ENCODE peak calls at places on chromosomes 4 and X, in eight cellular contexts. One of them, this sample, is unnamed.

GRCh38 chrX:338836-339400 is 20.3 kb upstream of the GTPBP6 start:
- DNase-seq in HCT116: no peak
- DNase-seq in GM12865: no peak
- DNase-seq in fibroblast of the aortic adventitia: no peak
- DNase-seq in mucosa of descending colon: peak
- DNase-seq in sigmoid colon: peak
- DNase-seq in IMR-90: no peak
- DNase-seq in astrocyte of the spinal cord: no peak
- DNase-seq in this sample: no peak

GRCh38 chr4:24105183-24106039 is 215.6 kb upstream of the PPARGC1A start:
- DNase-seq in GM12865: no peak
- DNase-seq in IMR-90: peak
- DNase-seq in mucosa of descending colon: no peak
- DNase-seq in HCT116: no peak
- DNase-seq in astrocyte of the spinal cord: peak
- DNase-seq in fibroblast of the aortic adventitia: peak
- DNase-seq in sigmoid colon: no peak
- DNase-seq in this sample: peak

GRCh38 chrX:38692961-38693360 is 108.3 kb upstream of the MID1IP1 start:
- DNase-seq in IMR-90: no peak
- DNase-seq in astrocyte of the spinal cord: no peak
- DNase-seq in fibroblast of the aortic adventitia: no peak
- DNase-seq in GM12865: no peak
- DNase-seq in mucosa of descending colon: no peak
- DNase-seq in HCT116: no peak
- DNase-seq in sigmoid colon: no peak
- DNase-seq in this sample: no peak

GRCh38 chr4:151169223-151169622 is 69.8 kb downstream of the RPS3A start:
- DNase-seq in GM12865: no peak
- DNase-seq in sigmoid colon: peak
- DNase-seq in HCT116: no peak
- DNase-seq in IMR-90: peak
- DNase-seq in astrocyte of the spinal cord: peak
- DNase-seq in mucosa of descending colon: no peak
- DNase-seq in fibroblast of the aortic adventitia: peak
- DNase-seq in this sample: peak

GRCh38 chr4:6470502-6471302 is 1.7 kb downstream of the PPP2R2C start:
- DNase-seq in IMR-90: peak
- DNase-seq in HCT116: no peak
- DNase-seq in GM12865: no peak
- DNase-seq in mucosa of descending colon: peak
- DNase-seq in fibroblast of the aortic adventitia: peak
- DNase-seq in astrocyte of the spinal cord: peak
- DNase-seq in sigmoid colon: peak
- DNase-seq in this sample: peak

GRCh38 chrX:100812216-100813158 is 7.7 kb upstream of the CSTF2 start:
- DNase-seq in HCT116: no peak
- DNase-seq in mucosa of descending colon: no peak
- DNase-seq in IMR-90: no peak
- DNase-seq in astrocyte of the spinal cord: no peak
- DNase-seq in sigmoid colon: no peak
- DNase-seq in GM12865: no peak
- DNase-seq in fibroblast of the aortic adventitia: no peak
- DNase-seq in this sample: no peak

GRCh38 chr4:38911257-38911656 is 43.7 kb downstream of the FAM114A1 start:
- DNase-seq in astrocyte of the spinal cord: no peak
- DNase-seq in GM12865: no peak
- DNase-seq in mucosa of descending colon: no peak
- DNase-seq in fibroblast of the aortic adventitia: no peak
- DNase-seq in HCT116: no peak
- DNase-seq in IMR-90: no peak
- DNase-seq in sigmoid colon: no peak
- DNase-seq in this sample: no peak

GRCh38 chr4:146654976-146655761 is 16.5 kb downstream of the POU4F2 start:
- DNase-seq in sigmoid colon: no peak
- DNase-seq in astrocyte of the spinal cord: peak
- DNase-seq in GM12865: no peak
- DNase-seq in HCT116: no peak
- DNase-seq in mucosa of descending colon: no peak
- DNase-seq in IMR-90: peak
- DNase-seq in fibroblast of the aortic adventitia: peak
- DNase-seq in this sample: peak

GRCh38 chrX:25191403-25191802 is 175.6 kb upstream of the ARX start:
- DNase-seq in sigmoid colon: no peak
- DNase-seq in GM12865: no peak
- DNase-seq in astrocyte of the spinal cord: no peak
- DNase-seq in HCT116: no peak
- DNase-seq in mucosa of descending colon: no peak
- DNase-seq in fibroblast of the aortic adventitia: no peak
- DNase-seq in IMR-90: no peak
- DNase-seq in this sample: no peak

GRCh38 chrX:132467029-132467428 is 21.8 kb downstream of the MBNL3 start:
- DNase-seq in fibroblast of the aortic adventitia: peak
- DNase-seq in sigmoid colon: no peak
- DNase-seq in astrocyte of the spinal cord: no peak
- DNase-seq in IMR-90: peak
- DNase-seq in mucosa of descending colon: no peak
- DNase-seq in GM12865: no peak
- DNase-seq in HCT116: no peak
- DNase-seq in this sample: peak

GRCh38 chr4:173237152-173237551 is 68.5 kb downstream of the GALNT7 start:
- DNase-seq in GM12865: no peak
- DNase-seq in mucosa of descending colon: no peak
- DNase-seq in HCT116: no peak
- DNase-seq in IMR-90: no peak
- DNase-seq in fibroblast of the aortic adventitia: no peak
- DNase-seq in sigmoid colon: no peak
- DNase-seq in astrocyte of the spinal cord: no peak
- DNase-seq in this sample: no peak
- TF ChIP-seq CTCF in GM12865: no peak
- TF ChIP-seq CTCF in mucosa of descending colon: no peak
- TF ChIP-seq CTCF in HCT116: peak
- TF ChIP-seq CTCF in IMR-90: no peak
- TF ChIP-seq CTCF in fibroblast of the aortic adventitia: no peak
- TF ChIP-seq CTCF in sigmoid colon: no peak
- TF ChIP-seq CTCF in astrocyte of the spinal cord: no peak
- TF ChIP-seq CTCF in this sample: no peak

GRCh38 chrX:43551590-43551989 is 104.5 kb upstream of the MAOA start:
- DNase-seq in sigmoid colon: no peak
- DNase-seq in IMR-90: no peak
- DNase-seq in astrocyte of the spinal cord: peak
- DNase-seq in fibroblast of the aortic adventitia: no peak
- DNase-seq in GM12865: peak
- DNase-seq in HCT116: no peak
- DNase-seq in mucosa of descending colon: no peak
- DNase-seq in this sample: peak
- H3K4me3 ChIP-seq in sigmoid colon: no peak
- H3K4me3 ChIP-seq in IMR-90: no peak
- H3K4me3 ChIP-seq in astrocyte of the spinal cord: no peak
- H3K4me3 ChIP-seq in fibroblast of the aortic adventitia: no peak
- H3K4me3 ChIP-seq in GM12865: no peak
- H3K4me3 ChIP-seq in HCT116: no peak
- H3K4me3 ChIP-seq in mucosa of descending colon: no peak
- H3K4me3 ChIP-seq in this sample: no peak

GRCh38 chr4:155967098-155967497 is 13.4 kb upstream of the CTSO start:
- DNase-seq in GM12865: no peak
- DNase-seq in IMR-90: peak
- DNase-seq in mucosa of descending colon: no peak
- DNase-seq in HCT116: no peak
- DNase-seq in astrocyte of the spinal cord: peak
- DNase-seq in sigmoid colon: no peak
- DNase-seq in fibroblast of the aortic adventitia: peak
- DNase-seq in this sample: no peak

GRCh38 chr4:155974476-155974749 is 20.7 kb upstream of the CTSO start:
- DNase-seq in mucosa of descending colon: no peak
- DNase-seq in GM12865: peak
- DNase-seq in fibroblast of the aortic adventitia: no peak
- DNase-seq in IMR-90: peak
- DNase-seq in sigmoid colon: no peak
- DNase-seq in HCT116: no peak
- DNase-seq in astrocyte of the spinal cord: no peak
- DNase-seq in this sample: no peak

GRCh38 chr4:155973639-155974475 is 20.2 kb upstream of the CTSO start:
- DNase-seq in fibroblast of the aortic adventitia: peak
- DNase-seq in mucosa of descending colon: no peak
- DNase-seq in IMR-90: peak
- DNase-seq in GM12865: peak
- DNase-seq in astrocyte of the spinal cord: peak
- DNase-seq in HCT116: no peak
- DNase-seq in sigmoid colon: no peak
- DNase-seq in this sample: peak

GRCh38 chr4:155974957-155975356 is 21.3 kb upstream of the CTSO start:
- DNase-seq in mucosa of descending colon: no peak
- DNase-seq in IMR-90: no peak
- DNase-seq in astrocyte of the spinal cord: no peak
- DNase-seq in fibroblast of the aortic adventitia: no peak
- DNase-seq in sigmoid colon: no peak
- DNase-seq in GM12865: no peak
- DNase-seq in HCT116: no peak
- DNase-seq in this sample: no peak

DNA sequence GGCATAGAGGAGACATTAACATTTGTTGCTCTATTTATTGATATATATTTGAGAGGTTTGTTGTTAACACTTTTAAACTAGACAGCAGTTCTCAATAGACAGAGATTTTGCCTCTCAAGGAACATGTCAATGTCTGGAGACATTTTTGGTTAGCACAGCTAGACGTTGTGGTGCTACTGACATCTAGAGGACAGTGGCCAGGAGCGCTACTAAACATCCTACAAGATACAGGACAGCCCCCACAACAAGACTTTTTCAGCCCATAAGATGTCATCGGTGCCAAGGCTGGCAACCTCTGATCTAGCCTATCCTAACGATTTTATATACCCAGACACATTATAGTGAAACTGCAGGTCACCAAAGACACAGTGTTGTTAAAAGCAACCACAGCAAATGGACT is 18.4 kb upstream of the CTSO start:
- DNase-seq in GM12865: peak
- DNase-seq in IMR-90: peak
- DNase-seq in fibroblast of the aortic adventitia: peak
- DNase-seq in mucosa of descending colon: no peak
- DNase-seq in HCT116: peak
- DNase-seq in sigmoid colon: no peak
- DNase-seq in astrocyte of the spinal cord: peak
- DNase-seq in this sample: peak
- TF ChIP-seq CTCF in GM12865: peak
- TF ChIP-seq CTCF in IMR-90: peak
- TF ChIP-seq CTCF in fibroblast of the aortic adventitia: peak
- TF ChIP-seq CTCF in mucosa of descending colon: no peak
- TF ChIP-seq CTCF in HCT116: peak
- TF ChIP-seq CTCF in sigmoid colon: no peak
- TF ChIP-seq CTCF in astrocyte of the spinal cord: peak
- TF ChIP-seq CTCF in this sample: peak

GRCh38 chr4:173520921-173521473 is 9.0 kb downstream of the HAND2 start:
- DNase-seq in IMR-90: no peak
- DNase-seq in astrocyte of the spinal cord: no peak
- DNase-seq in mucosa of descending colon: no peak
- DNase-seq in fibroblast of the aortic adventitia: no peak
- DNase-seq in HCT116: no peak
- DNase-seq in sigmoid colon: peak
- DNase-seq in GM12865: no peak
- DNase-seq in this sample: no peak

GRCh38 chr4:173521474-173522159 is 8.4 kb downstream of the HAND2 start:
- DNase-seq in mucosa of descending colon: no peak
- DNase-seq in fibroblast of the aortic adventitia: no peak
- DNase-seq in GM12865: no peak
- DNase-seq in astrocyte of the spinal cord: no peak
- DNase-seq in IMR-90: no peak
- DNase-seq in sigmoid colon: peak
- DNase-seq in HCT116: no peak
- DNase-seq in this sample: no peak

GRCh38 chr4:173524218-173525117 is 5.6 kb downstream of the HAND2 start:
- DNase-seq in IMR-90: no peak
- DNase-seq in HCT116: no peak
- DNase-seq in fibroblast of the aortic adventitia: no peak
- DNase-seq in astrocyte of the spinal cord: no peak
- DNase-seq in mucosa of descending colon: no peak
- DNase-seq in sigmoid colon: peak
- DNase-seq in GM12865: no peak
- DNase-seq in this sample: no peak

GRCh38 chr4:173522874-173523395 is 7.1 kb downstream of the HAND2 start:
- DNase-seq in GM12865: no peak
- DNase-seq in IMR-90: no peak
- DNase-seq in fibroblast of the aortic adventitia: peak
- DNase-seq in astrocyte of the spinal cord: no peak
- DNase-seq in mucosa of descending colon: no peak
- DNase-seq in HCT116: no peak
- DNase-seq in sigmoid colon: no peak
- DNase-seq in this sample: peak

GRCh38 chr4:173522160-173522873 is 7.7 kb downstream of the HAND2 start:
- DNase-seq in fibroblast of the aortic adventitia: peak
- DNase-seq in mucosa of descending colon: peak
- DNase-seq in astrocyte of the spinal cord: peak
- DNase-seq in IMR-90: peak
- DNase-seq in HCT116: no peak
- DNase-seq in sigmoid colon: peak
- DNase-seq in GM12865: no peak
- DNase-seq in this sample: peak
- H3K4me3 ChIP-seq in fibroblast of the aortic adventitia: peak
- H3K4me3 ChIP-seq in mucosa of descending colon: no peak
- H3K4me3 ChIP-seq in astrocyte of the spinal cord: peak
- H3K4me3 ChIP-seq in IMR-90: peak
- H3K4me3 ChIP-seq in HCT116: no peak
- H3K4me3 ChIP-seq in sigmoid colon: peak
- H3K4me3 ChIP-seq in GM12865: no peak
- H3K4me3 ChIP-seq in this sample: peak

GRCh38 chr4:183362916-183363542 is 40.8 kb upstream of the CLDN24 start:
- DNase-seq in astrocyte of the spinal cord: peak
- DNase-seq in GM12865: no peak
- DNase-seq in fibroblast of the aortic adventitia: peak
- DNase-seq in HCT116: peak
- DNase-seq in sigmoid colon: no peak
- DNase-seq in mucosa of descending colon: no peak
- DNase-seq in IMR-90: peak
- DNase-seq in this sample: peak
- TF ChIP-seq CTCF in astrocyte of the spinal cord: peak
- TF ChIP-seq CTCF in GM12865: no peak
- TF ChIP-seq CTCF in fibroblast of the aortic adventitia: peak
- TF ChIP-seq CTCF in HCT116: peak
- TF ChIP-seq CTCF in sigmoid colon: no peak
- TF ChIP-seq CTCF in mucosa of descending colon: no peak
- TF ChIP-seq CTCF in IMR-90: peak
- TF ChIP-seq CTCF in this sample: peak

GRCh38 chr4:8201341-8201781 is 2.3 kb downstream of the SH3TC1 start:
- DNase-seq in mucosa of descending colon: no peak
- DNase-seq in HCT116: no peak
- DNase-seq in astrocyte of the spinal cord: no peak
- DNase-seq in sigmoid colon: no peak
- DNase-seq in fibroblast of the aortic adventitia: no peak
- DNase-seq in GM12865: peak
- DNase-seq in IMR-90: no peak
- DNase-seq in this sample: no peak
- H3K4me3 ChIP-seq in mucosa of descending colon: no peak
- H3K4me3 ChIP-seq in HCT116: no peak
- H3K4me3 ChIP-seq in astrocyte of the spinal cord: no peak
- H3K4me3 ChIP-seq in sigmoid colon: peak
- H3K4me3 ChIP-seq in fibroblast of the aortic adventitia: no peak
- H3K4me3 ChIP-seq in GM12865: peak
- H3K4me3 ChIP-seq in IMR-90: no peak
- H3K4me3 ChIP-seq in this sample: peak